ENCODE peak calls at places on chromosome 20, in five cellular contexts. M is lower lobe of right lung, H is upper lobe of right lung, C is GM12878, T is HCT116. K is an unnamed sample.

GRCh38 chr20:47950103-47950502 is 164.8 kb upstream of the SULF2 start:
- DNase-seq in C (no peak), T (no peak), M (no peak), H (no peak), K (no peak)

GRCh38 chr20:582204-582603 is 27.9 kb downstream of the TCF15 start:
- DNase-seq in T (no peak), C (no peak), H (no peak), M (no peak), K (no peak)

GRCh38 chr20:49653925-49654324 is 59.8 kb downstream of the B4GALT5 start:
- DNase-seq in H (no peak), C (no peak), M (no peak), T (no peak), K (no peak)

GRCh38 chr20:9369557-9369956 is 144.8 kb upstream of the LAMP5 start:
- DNase-seq in M (no peak), C (no peak), T (no peak), H (no peak), K (no peak)

GRCh38 chr20:42923348-42923918 is 266.3 kb downstream of the PTPRT start:
- DNase-seq in M (no peak), C (no peak), T (no peak), H (no peak), K (no peak)

GRCh38 chr20:5364136-5364821 is 47.5 kb upstream of the PROKR2 start:
- DNase-seq in C (no peak), T (no peak), H (no peak), M (no peak), K (no peak)

GRCh38 chr20:41408986-41409385 is 42.4 kb upstream of the EMILIN3 start:
- DNase-seq in M (no peak), C (no peak), H (no peak), T (no peak), K (no peak)

GRCh38 chr20:37365760-37366638 is 20.1 kb downstream of the SRC start:
- DNase-seq in M (no peak), T (no peak), H (peak), C (peak), K (no peak)

GRCh38 chr20:22213271-22213670 is 371.1 kb downstream of the FOXA2 start:
- DNase-seq in T (no peak), H (no peak), M (no peak), C (no peak), K (no peak)

GRCh38 chr20:49230575-49231211 is 11.5 kb downstream of the DDX27 start:
- DNase-seq in M (peak), H (peak), C (no peak), T (no peak), K (peak)

GRCh38 chr20:7094438-7094997 is 327.0 kb downstream of the BMP2 start:
- DNase-seq in C (no peak), H (no peak), T (peak), M (no peak), K (no peak)

GRCh38 chr20:21246143-21246542 is 57.0 kb upstream of the XRN2 start:
- DNase-seq in T (no peak), C (no peak), H (no peak), M (no peak), K (no peak)

GRCh38 chr20:62632575-62632974 is 9.7 kb upstream of the SLCO4A1 start:
- DNase-seq in T (no peak), H (no peak), C (no peak), M (no peak), K (no peak)

GRCh38 chr20:62768815-62769287 is 27.4 kb upstream of the MRGBP start:
- DNase-seq in M (peak), T (no peak), C (no peak), H (no peak), K (no peak)

GRCh38 chr20:33470866-33471265 is 19.0 kb upstream of the CBFA2T2 start:
- DNase-seq in T (no peak), H (no peak), M (no peak), C (no peak), K (no peak)

GRCh38 chr20:33474097-33474846 is 15.6 kb upstream of the CBFA2T2 start:
- DNase-seq in H (no peak), M (no peak), T (no peak), C (no peak), K (no peak)

GRCh38 chr20:33472868-33473267 is 17.0 kb upstream of the CBFA2T2 start:
- DNase-seq in T (no peak), H (no peak), M (no peak), C (no peak), K (no peak)

GRCh38 chr20:33466303-33466646 is 22.7 kb upstream of the SNTA1 start:
- DNase-seq in T (no peak), H (no peak), M (no peak), C (no peak), K (no peak)

GRCh38 chr20:33470457-33470856 is 19.4 kb upstream of the CBFA2T2 start:
- DNase-seq in H (no peak), C (no peak), T (no peak), M (no peak), K (no peak)
- H3K27ac ChIP-seq in H (no peak), C (no peak), T (no peak), M (no peak), K (no peak)

GRCh38 chr20:45994761-45995160 is 13.9 kb upstream of the MMP9 start:
- DNase-seq in T (no peak), H (no peak), C (no peak), M (peak), K (no peak)
- H3K27ac ChIP-seq in T (no peak), H (no peak), C (no peak), M (no peak), K (no peak)

DNA sequence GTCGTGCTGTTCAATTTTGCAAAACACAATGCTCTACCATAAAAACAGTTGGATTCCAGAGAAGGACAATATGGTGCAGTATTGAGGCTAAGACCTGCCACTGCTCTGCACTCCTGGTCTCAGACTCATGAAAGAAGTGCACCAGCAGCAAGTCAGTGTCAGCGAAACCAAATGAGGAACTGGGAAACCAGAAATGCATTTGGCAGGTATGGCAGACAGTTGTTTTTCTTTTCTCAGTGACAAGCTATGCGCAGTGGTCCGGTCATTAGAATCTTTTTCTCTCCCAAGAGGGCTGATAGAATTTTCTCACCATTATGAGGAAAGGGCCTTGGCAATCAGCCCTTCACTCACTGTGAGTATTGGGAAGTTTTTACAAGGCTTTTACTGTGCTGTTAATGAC is 158.5 kb downstream of the DOK5 start:
- DNase-seq in C (peak), T (no peak), H (no peak), M (no peak), K (no peak)
- H3K27ac ChIP-seq in C (no peak), T (no peak), H (no peak), M (no peak), K (no peak)

DNA sequence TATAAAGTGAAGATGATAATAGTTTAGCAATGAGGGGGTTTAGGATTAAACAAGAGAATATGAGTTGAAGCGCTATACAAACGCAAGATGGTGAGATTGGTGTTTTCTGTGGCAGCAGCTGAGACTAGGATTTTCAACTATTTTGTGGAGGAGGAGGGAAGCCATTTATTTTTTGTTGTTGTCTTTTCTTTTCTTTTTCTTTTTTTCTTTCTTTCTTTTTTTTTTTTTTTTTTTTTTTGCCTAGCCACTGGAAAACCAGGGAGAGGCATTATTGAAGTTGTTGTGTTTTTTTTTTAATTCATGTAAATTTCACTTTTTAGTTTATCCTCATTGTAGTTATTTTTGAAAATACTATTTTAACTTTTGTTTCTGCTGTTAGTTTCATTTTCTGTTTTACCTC is 15.9 kb downstream of the PARD6B start:
- DNase-seq in C (no peak), M (no peak), T (no peak), H (no peak), K (no peak)
- H3K27ac ChIP-seq in C (no peak), M (no peak), T (peak), H (no peak), K (no peak)

DNA sequence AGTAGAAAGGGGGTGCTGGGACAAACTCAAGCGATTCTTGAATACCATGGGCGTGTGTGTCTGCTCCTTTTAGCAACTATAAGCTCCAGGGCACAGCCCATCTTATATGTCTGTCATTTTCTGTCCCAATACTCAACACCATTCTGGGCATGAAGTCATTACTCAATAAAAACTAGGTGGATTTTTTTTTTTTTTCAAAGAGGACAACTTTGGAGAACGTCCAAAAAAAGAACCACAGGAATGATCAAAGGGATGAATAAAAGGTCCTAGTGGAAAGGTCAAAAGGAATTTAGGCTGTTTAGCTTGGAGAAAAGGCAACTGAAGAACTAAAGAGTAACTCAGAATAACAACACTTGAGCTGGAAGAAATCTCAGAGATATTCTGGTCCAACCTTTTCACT is 24.4 kb downstream of the UQCC1 start:
- DNase-seq in H (no peak), T (no peak), C (no peak), M (no peak), K (no peak)
- H3K27ac ChIP-seq in H (no peak), T (peak), C (no peak), M (no peak), K (no peak)

GRCh38 chr20:56430957-56431356 is 18.9 kb downstream of the CASS4 start:
- DNase-seq in H (no peak), C (no peak), T (no peak), M (no peak), K (no peak)
- H3K27ac ChIP-seq in H (peak), C (no peak), T (no peak), M (peak), K (no peak)

GRCh38 chr20:3119044-3119443 is 34.5 kb upstream of the AVP start:
- DNase-seq in H (no peak), C (no peak), T (no peak), M (no peak), K (no peak)
- H3K27ac ChIP-seq in H (no peak), C (no peak), T (no peak), M (no peak), K (no peak)

GRCh38 chr20:58307270-58307669 is 2.2 kb upstream of the RAB22A start:
- DNase-seq in H (no peak), M (no peak), T (no peak), C (no peak), K (no peak)
- H3K27ac ChIP-seq in H (peak), M (peak), T (no peak), C (peak), K (no peak)